ENCODE peak calls at places on chromosomes 4 and X, in five cellular contexts. Q is A673, U is A549, I is heart left ventricle, L is tibial artery. K is an unnamed sample.

GRCh38 chr4:89563431-89563830 is 255.8 kb upstream of the GPRIN3 start:
- DNase-seq in I (no peak), U (no peak), L (no peak), Q (no peak), K (no peak)

GRCh38 chrX:120726294-120726693 is 96.4 kb upstream of the C1GALT1C1 start:
- DNase-seq in Q (no peak), U (no peak), I (no peak), L (no peak), K (no peak)

GRCh38 chr4:70946944-70947343 is 44.8 kb downstream of the MOB1B start:
- DNase-seq in I (no peak), U (no peak), L (no peak), Q (no peak), K (no peak)

GRCh38 chr4:1628892-1629703 is 55.0 kb downstream of the FAM53A start:
- DNase-seq in L (peak; percentile 48), U (peak; percentile 27), Q (peak; percentile 65), I (peak; percentile 82), K (peak; percentile 81)

GRCh38 chrX:142068365-142068764 is 136.7 kb downstream of the MAGEC2 start:
- DNase-seq in I (no peak), Q (no peak), U (no peak), L (no peak), K (no peak)

GRCh38 chr4:147498031-147498700 is 17.3 kb downstream of the EDNRA start:
- DNase-seq in U (no peak), Q (peak; percentile 91), L (no peak), I (no peak), K (no peak)

GRCh38 chrX:3711331-3711917 is 2.0 kb downstream of the PRKX start:
- DNase-seq in L (peak; percentile 20), U (no peak), Q (no peak), I (no peak), K (peak; percentile 61)

GRCh38 chr4:187668683-187669082 is 326.9 kb upstream of the ZFP42 start:
- DNase-seq in I (no peak), Q (no peak), L (no peak), U (no peak), K (no peak)

GRCh38 chr4:53705151-53705764 is 114.0 kb upstream of the LNX1 start:
- DNase-seq in L (no peak), I (no peak), Q (no peak), U (no peak), K (no peak)

GRCh38 chr4:113881256-113881655 is 98.2 kb downstream of the ARSJ start:
- DNase-seq in U (no peak), Q (no peak), L (no peak), I (no peak), K (no peak)

GRCh38 chr4:54741161-54741560 is 83.4 kb downstream of the KIT start:
- DNase-seq in L (no peak), Q (no peak), I (no peak), U (no peak), K (no peak)

GRCh38 chrX:154775611-154776349 is 13.1 kb downstream of the DKC1 start:
- DNase-seq in I (no peak), U (no peak), Q (peak; percentile 12), L (no peak), K (no peak)

GRCh38 chr4:83329521-83330105 is 5.0 kb downstream of the HPSE start:
- DNase-seq in U (no peak), I (no peak), Q (peak; percentile 6), L (no peak), K (no peak)

GRCh38 chr4:41369680-41370079 is 113.0 kb downstream of the UCHL1 start:
- DNase-seq in Q (no peak), U (no peak), L (peak; percentile 70), I (no peak), K (no peak)

GRCh38 chr4:173257732-173258717 is 76.1 kb downstream of the HMGB2 start:
- DNase-seq in I (peak; percentile 65), U (peak; percentile 65), L (peak; percentile 48), Q (peak; percentile 86), K (peak; percentile 34)

GRCh38 chrX:14409341-14409740 is 120.0 kb upstream of the GLRA2 start:
- DNase-seq in Q (peak; percentile 36), U (peak; percentile 2), L (no peak), I (no peak), K (peak; percentile 47)

GRCh38 chrX:54748626-54749025 is 49.4 kb downstream of the ITIH6 start:
- DNase-seq in U (no peak), I (no peak), L (no peak), Q (no peak), K (no peak)

GRCh38 chrX:118497180-118497814 is 1.7 kb downstream of the DOCK11 start:
- DNase-seq in U (no peak), Q (no peak), L (no peak), I (no peak), K (peak; percentile 28)

GRCh38 chr4:164876680-164877324 is at the start of gene APELA:
- DNase-seq in Q (peak; percentile 65), U (no peak), I (no peak), L (no peak), K (no peak)

GRCh38 chr4:140266958-140267568 is 106.4 kb upstream of the SCOC start:
- DNase-seq in Q (no peak), U (no peak), L (no peak), I (no peak), K (no peak)

GRCh38 chr4:173805884-173806283 is 275.9 kb upstream of the HAND2 start:
- DNase-seq in U (no peak), L (no peak), Q (no peak), I (no peak), K (no peak)

GRCh38 chr4:153639556-153640475 is 44.3 kb upstream of the TLR2 start:
- DNase-seq in U (no peak), L (no peak), Q (no peak), I (no peak), K (no peak)

GRCh38 chr4:153641532-153641931 is 42.5 kb upstream of the TLR2 start:
- DNase-seq in Q (no peak), L (no peak), I (no peak), U (no peak), K (no peak)

GRCh38 chr4:153640476-153640802 is 43.6 kb upstream of the TLR2 start:
- DNase-seq in U (no peak), I (no peak), L (no peak), Q (no peak), K (no peak)

GRCh38 chr4:153645183-153645582 is 38.9 kb upstream of the TLR2 start:
- DNase-seq in I (no peak), Q (peak; percentile 38), L (no peak), U (no peak), K (no peak)

DNA sequence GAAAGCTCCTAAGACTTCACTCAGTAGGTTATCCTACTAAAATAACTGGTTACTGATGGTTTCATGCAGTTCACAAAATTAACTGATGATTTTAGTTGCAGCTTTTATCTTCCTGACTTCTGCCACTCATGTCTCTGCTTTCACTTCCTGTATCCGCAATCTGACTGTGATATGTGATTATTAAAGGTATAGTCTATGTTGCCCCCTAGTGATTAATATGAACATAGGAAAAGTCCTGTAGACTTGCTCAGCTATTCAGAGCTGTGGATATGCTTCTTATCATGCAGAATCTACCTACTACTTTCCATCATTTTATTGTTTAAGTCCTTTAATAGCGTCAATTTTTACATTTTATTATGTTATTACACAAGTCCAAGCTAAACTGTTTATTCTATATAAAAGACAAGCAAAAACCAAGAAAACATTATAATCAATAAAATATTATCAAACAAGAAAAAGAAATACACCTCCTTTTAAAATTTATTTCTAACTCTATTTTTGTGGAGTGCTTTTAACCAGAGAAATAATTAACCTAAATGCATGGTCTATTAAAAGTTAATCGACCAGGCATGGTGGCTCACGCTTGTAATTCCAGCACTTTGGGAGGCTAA is 40.6 kb upstream of the TLR2 start:
- DNase-seq in U (peak; percentile 60), Q (peak; percentile 80), L (no peak), I (no peak), K (no peak)
- TF ChIP-seq CTCF in U (peak; percentile 44), Q (peak; percentile 70), L (peak; percentile 51), I (peak; percentile 46), K (peak; percentile 78)

GRCh38 chrX:123971963-123972362 is 10.5 kb downstream of the STAG2 start:
- DNase-seq in U (no peak), Q (no peak), I (no peak), L (no peak), K (no peak)

GRCh38 chrX:123976671-123977316 is 15.3 kb downstream of the STAG2 start:
- DNase-seq in L (no peak), U (peak; percentile 64), I (no peak), Q (peak; percentile 43), K (no peak)

GRCh38 chrX:123975180-123975579 is 13.7 kb downstream of the STAG2 start:
- DNase-seq in L (no peak), U (no peak), I (no peak), Q (no peak), K (no peak)
- H3K27ac ChIP-seq in L (no peak overlapping the region), U (no peak overlapping the region), I (no peak overlapping the region), Q (no peak overlapping the region), K (no peak overlapping the region)

GRCh38 chr4:151489462-151490203 is 80.7 kb downstream of the FHIP1A start:
- DNase-seq in L (no peak), U (peak; percentile 1), Q (no peak), I (no peak), K (no peak)
- TF ChIP-seq CTCF in L (no peak), U (no peak), Q (no peak), I (no peak), K (no peak)

GRCh38 chr4:145473203-145473602 is 8.4 kb upstream of the SMAD1 start:
- DNase-seq in Q (no peak), U (no peak), I (no peak), L (no peak), K (no peak)
- H3K27ac ChIP-seq in Q (no peak overlapping the region), U (no peak overlapping the region), I (no peak overlapping the region), L (no peak overlapping the region), K (no peak overlapping the region)

DNA sequence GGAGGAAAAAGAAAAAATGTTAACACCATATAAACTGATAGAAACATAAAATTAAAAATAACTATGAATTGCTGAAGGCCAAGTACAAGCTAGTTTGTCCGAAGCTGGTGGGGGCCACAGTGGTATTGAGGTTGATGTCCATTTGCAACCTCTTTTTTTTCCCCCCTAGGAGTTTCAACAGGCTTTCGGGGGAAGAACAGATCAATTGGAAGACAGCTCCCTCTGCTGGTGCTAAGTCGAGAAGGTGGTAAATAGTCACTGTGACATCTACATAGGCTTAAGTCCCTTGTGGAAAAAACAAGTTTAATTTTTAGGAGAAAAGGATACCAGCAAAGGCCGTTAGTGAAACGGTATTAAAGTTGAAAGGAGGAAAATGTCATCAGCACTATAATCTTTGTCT is 115.7 kb upstream of the ZXDA start:
- DNase-seq in Q (peak; percentile 52), I (no peak), L (peak; percentile 21), U (peak; percentile 44), K (peak; percentile 63)
- TF ChIP-seq CTCF in Q (peak; percentile 73), I (peak; percentile 61), L (peak; percentile 10), U (peak; percentile 27), K (peak; percentile 11)

GRCh38 chr4:123876640-123877039 is 480.0 kb downstream of the SPRY1 start:
- DNase-seq in I (no peak), L (no peak), Q (no peak), U (no peak), K (no peak)
- H3K27ac ChIP-seq in I (peak overlapping the region; percentile 65), L (no peak overlapping the region), Q (no peak overlapping the region), U (no peak overlapping the region), K (no peak overlapping the region)

K was measured in Peyer's patch.